ENCODE peak calls at places on chromosomes 13 and 19, in four cellular contexts. One of them, this sample, is unnamed. For H3K4me1 and H3K36me3, the result is how much of the 10 kb centered on the place peaks cover.

GRCh38 chr13:66405908-66406802 is 824.0 kb downstream of the PCDH9 start:
- DNase-seq in SK-N-SH: no peak
- DNase-seq in cardiac muscle cell: no peak
- DNase-seq in CD8-positive, alpha-beta T cell: no peak
- DNase-seq in this sample: peak

GRCh38 chr19:3284759-3285646 is 60.5 kb downstream of the CELF5 start:
- DNase-seq in SK-N-SH: peak
- DNase-seq in CD8-positive, alpha-beta T cell: peak
- DNase-seq in cardiac muscle cell: peak
- DNase-seq in this sample: peak

GRCh38 chr13:53732664-53733063 is 704.1 kb downstream of the OLFM4 start:
- DNase-seq in CD8-positive, alpha-beta T cell: no peak
- DNase-seq in SK-N-SH: no peak
- DNase-seq in cardiac muscle cell: no peak
- DNase-seq in this sample: no peak

GRCh38 chr13:38821753-38822551 is 135.1 kb downstream of the FREM2 start:
- DNase-seq in cardiac muscle cell: no peak
- DNase-seq in CD8-positive, alpha-beta T cell: no peak
- DNase-seq in SK-N-SH: no peak
- DNase-seq in this sample: peak

GRCh38 chr13:113990321-113990837 is 16.5 kb upstream of the C13orf46 start:
- DNase-seq in SK-N-SH: no peak
- DNase-seq in CD8-positive, alpha-beta T cell: no peak
- DNase-seq in cardiac muscle cell: no peak
- DNase-seq in this sample: no peak

GRCh38 chr19:21317821-21318220 is 11.4 kb downstream of the ZNF708 start:
- DNase-seq in CD8-positive, alpha-beta T cell: no peak
- DNase-seq in SK-N-SH: no peak
- DNase-seq in cardiac muscle cell: no peak
- DNase-seq in this sample: no peak

GRCh38 chr19:29320611-29321010 is 107.7 kb upstream of the UQCRFS1 start:
- DNase-seq in cardiac muscle cell: no peak
- DNase-seq in SK-N-SH: no peak
- DNase-seq in CD8-positive, alpha-beta T cell: no peak
- DNase-seq in this sample: no peak

GRCh38 chr19:38155453-38155852 is 68.6 kb downstream of the DPF1 start:
- DNase-seq in SK-N-SH: no peak
- DNase-seq in CD8-positive, alpha-beta T cell: no peak
- DNase-seq in cardiac muscle cell: no peak
- DNase-seq in this sample: no peak

GRCh38 chr19:44807162-44807561 is 1.7 kb upstream of the BCAM start:
- DNase-seq in cardiac muscle cell: no peak
- DNase-seq in SK-N-SH: no peak
- DNase-seq in CD8-positive, alpha-beta T cell: no peak
- DNase-seq in this sample: no peak

GRCh38 chr13:42574435-42575311 is 721 bp downstream of the TNFSF11 start:
- DNase-seq in CD8-positive, alpha-beta T cell: no peak
- DNase-seq in cardiac muscle cell: no peak
- DNase-seq in SK-N-SH: peak
- DNase-seq in this sample: no peak

GRCh38 chr13:71169125-71169524 is 697.9 kb downstream of the DACH1 start:
- DNase-seq in cardiac muscle cell: no peak
- DNase-seq in CD8-positive, alpha-beta T cell: no peak
- DNase-seq in SK-N-SH: peak
- DNase-seq in this sample: no peak

GRCh38 chr13:48493851-48494250 is 39.0 kb downstream of the RCBTB2 start:
- DNase-seq in SK-N-SH: no peak
- DNase-seq in CD8-positive, alpha-beta T cell: no peak
- DNase-seq in cardiac muscle cell: no peak
- DNase-seq in this sample: no peak

GRCh38 chr13:106847049-106847448 is 279.1 kb upstream of the ARGLU1 start:
- DNase-seq in CD8-positive, alpha-beta T cell: no peak
- DNase-seq in cardiac muscle cell: no peak
- DNase-seq in SK-N-SH: no peak
- DNase-seq in this sample: no peak

GRCh38 chr13:40966298-40966697 is 52.8 kb downstream of the ELF1 start:
- DNase-seq in CD8-positive, alpha-beta T cell: no peak
- DNase-seq in cardiac muscle cell: no peak
- DNase-seq in SK-N-SH: no peak
- DNase-seq in this sample: no peak
- H3K4me1 ChIP-seq in CD8-positive, alpha-beta T cell: half or more
- H3K4me1 ChIP-seq in cardiac muscle cell: under half
- H3K4me1 ChIP-seq in SK-N-SH: under half
- H3K4me1 ChIP-seq in this sample: under half

GRCh38 chr19:1762243-1763140 is 9.2 kb downstream of the ONECUT3 start:
- DNase-seq in cardiac muscle cell: no peak
- DNase-seq in SK-N-SH: peak
- DNase-seq in CD8-positive, alpha-beta T cell: no peak
- DNase-seq in this sample: no peak
- H3K4me3 ChIP-seq in cardiac muscle cell: no peak
- H3K4me3 ChIP-seq in SK-N-SH: no peak
- H3K4me3 ChIP-seq in CD8-positive, alpha-beta T cell: no peak
- H3K4me3 ChIP-seq in this sample: no peak

DNA sequence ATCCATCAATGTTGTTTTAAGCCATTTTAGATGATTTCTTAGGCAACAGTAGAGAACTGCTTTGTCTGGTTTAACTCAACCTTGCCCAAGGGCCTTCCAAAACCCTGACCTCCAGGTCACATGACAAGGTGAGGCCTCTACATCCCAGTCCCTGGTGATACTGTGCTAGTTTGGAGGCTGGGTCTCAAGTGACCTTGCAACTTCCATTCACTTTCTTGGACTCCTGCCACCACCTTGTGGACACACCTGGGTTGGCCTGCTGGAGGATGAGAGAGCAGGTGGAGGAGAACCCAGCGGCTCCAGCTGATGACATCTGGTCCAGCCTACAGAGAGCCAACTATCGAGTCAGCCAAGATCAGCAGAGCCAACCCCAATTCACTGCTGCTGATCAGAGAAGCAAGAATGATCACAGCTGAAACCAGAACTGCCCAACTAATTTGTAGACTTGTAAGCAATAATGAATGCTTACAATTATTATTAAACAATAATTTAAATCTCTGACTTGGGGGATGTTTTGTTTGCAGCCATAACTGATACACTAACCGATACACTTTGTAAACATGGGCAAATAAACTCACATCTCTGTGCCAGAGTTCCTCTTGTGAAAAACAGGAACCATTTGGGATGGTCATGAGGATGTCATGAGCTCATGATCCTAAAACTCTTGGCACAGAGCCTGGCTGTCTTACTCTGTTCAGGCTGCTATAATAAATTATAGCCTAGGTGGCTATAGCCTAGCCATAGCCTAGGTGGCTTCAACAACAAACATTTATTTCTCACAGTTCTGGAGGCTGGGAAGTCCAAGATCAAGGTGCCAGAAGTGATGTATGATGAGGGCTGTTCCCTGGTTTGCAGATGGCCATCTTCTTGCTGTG is 11.5 kb downstream of the FAM187B start:
- DNase-seq in SK-N-SH: no peak
- DNase-seq in cardiac muscle cell: no peak
- DNase-seq in CD8-positive, alpha-beta T cell: no peak
- DNase-seq in this sample: no peak
- H3K36me3 ChIP-seq in SK-N-SH: under half
- H3K36me3 ChIP-seq in cardiac muscle cell: under half
- H3K36me3 ChIP-seq in CD8-positive, alpha-beta T cell: under half
- H3K36me3 ChIP-seq in this sample: under half

GRCh38 chr13:28469316-28469715 is 25.6 kb downstream of the FLT1 start:
- DNase-seq in CD8-positive, alpha-beta T cell: no peak
- DNase-seq in cardiac muscle cell: no peak
- DNase-seq in SK-N-SH: no peak
- DNase-seq in this sample: no peak
- H3K4me1 ChIP-seq in CD8-positive, alpha-beta T cell: under half
- H3K4me1 ChIP-seq in cardiac muscle cell: under half
- H3K4me1 ChIP-seq in SK-N-SH: under half
- H3K4me1 ChIP-seq in this sample: under half